ENCODE peak calls at places on chromosomes 16 and 17, in five cellular contexts. C is PC-9, I is fibroblast of lung, O is GM23248, Y is HCT116. A is an unnamed sample.

GRCh38 chr17:64103751-64104364 is 26.1 kb downstream of the ERN1 start:
- DNase-seq in C (peak), I (peak), O (peak), Y (peak), A (no peak)

GRCh38 chr16:48617711-48618148 is 7.8 kb upstream of the N4BP1 start:
- DNase-seq in C (no peak), I (peak), O (peak), Y (no peak), A (peak)

GRCh38 chr16:56701534-56701933 is 19.3 kb downstream of the MT1X start:
- DNase-seq in C (no peak), I (no peak), O (no peak), Y (no peak), A (no peak)

GRCh38 chr16:31221357-31222160 is 4.6 kb upstream of the PYDC1 start:
- DNase-seq in C (no peak), I (no peak), O (no peak), Y (no peak), A (no peak)

GRCh38 chr17:28698253-28698941 is 13.3 kb downstream of the PROCA1 start:
- DNase-seq in C (no peak), I (no peak), O (peak), Y (no peak), A (no peak)

GRCh38 chr17:57578608-57578990 is 166.5 kb downstream of the CCDC182 start:
- DNase-seq in C (no peak), I (peak), O (peak), Y (no peak), A (peak)

GRCh38 chr17:11506635-11507034 is 91.6 kb upstream of the DNAH9 start:
- DNase-seq in C (no peak), I (no peak), O (peak), Y (no peak), A (peak)

GRCh38 chr16:27334874-27335273 is 21.1 kb downstream of the IL4R start:
- DNase-seq in C (peak), I (no peak), O (no peak), Y (no peak), A (peak)

GRCh38 chr17:44907696-44908470 is 7.4 kb downstream of the GFAP start:
- DNase-seq in C (peak), I (no peak), O (no peak), Y (no peak), A (no peak)

GRCh38 chr16:86367291-86368072 is 142.8 kb upstream of the FOXF1 start:
- DNase-seq in C (no peak), I (no peak), O (no peak), Y (no peak), A (no peak)

GRCh38 chr16:89386337-89386736 is 104.0 kb downstream of the ANKRD11 start:
- DNase-seq in C (no peak), I (no peak), O (no peak), Y (no peak), A (no peak)
- H3K4me3 ChIP-seq in C (no peak), I (no peak), O (no peak), Y (no peak), A (no peak)

GRCh38 chr17:75587718-75588545 is at the start of gene MYO15B:
- DNase-seq in C (no peak), I (no peak), O (peak), Y (no peak), A (peak)
- TF ChIP-seq EZH2 in C (no peak), I (peak), O (no peak), Y (no peak), A (no peak)

GRCh38 chr17:8611671-8612298 is 18.7 kb downstream of the MYH10 start:
- DNase-seq in C (no peak), I (peak), O (peak), Y (no peak), A (no peak)
- H3K4me3 ChIP-seq in C (no peak), I (peak), O (peak), Y (no peak), A (no peak)

GRCh38 chr17:50115744-50116143 is 14.2 kb downstream of the SAMD14 start:
- DNase-seq in C (no peak), I (no peak), O (no peak), Y (no peak), A (no peak)

GRCh38 chr17:50114849-50115357 is 15.1 kb downstream of the SAMD14 start:
- DNase-seq in C (peak), I (peak), O (peak), Y (peak), A (peak)

GRCh38 chr17:50118828-50119218 is 11.1 kb downstream of the SAMD14 start:
- DNase-seq in C (no peak), I (no peak), O (no peak), Y (no peak), A (no peak)

GRCh38 chr17:50118076-50118827 is 11.7 kb downstream of the SAMD14 start:
- DNase-seq in C (no peak), I (no peak), O (no peak), Y (no peak), A (no peak)

GRCh38 chr17:50117202-50118040 is 12.5 kb downstream of the SAMD14 start:
- DNase-seq in C (no peak), I (peak), O (peak), Y (peak), A (peak)
- TF ChIP-seq EZH2 in C (no peak), I (no peak), O (no peak), Y (no peak), A (no peak)

GRCh38 chr17:75366432-75366831 is 39.0 kb downstream of the GRB2 start:
- DNase-seq in C (no peak), I (no peak), O (no peak), Y (no peak), A (no peak)
- H3K4me3 ChIP-seq in C (no peak), I (no peak), O (no peak), Y (no peak), A (no peak)